ENCODE peak calls at places on chromosomes 1 and 21, in six cellular contexts. One of them, this sample, is unnamed.

GRCh38 chr1:82464362-82464931 is 663.7 kb downstream of the ADGRL2 start:
- DNase-seq in hepatic stellate cell: no peak
- DNase-seq in activated CD8-positive, alpha-beta memory T cell treated with anti-CD3 and anti-CD28 coated beads for 48 hours: no peak
- DNase-seq in HEK293T: peak
- DNase-seq in HFF-Myc: no peak
- DNase-seq in amygdala: no peak
- DNase-seq in this sample: peak

GRCh38 chr1:159940006-159940620 is 5.3 kb downstream of the IGSF9 start:
- DNase-seq in activated CD8-positive, alpha-beta memory T cell treated with anti-CD3 and anti-CD28 coated beads for 48 hours: no peak
- DNase-seq in HFF-Myc: no peak
- DNase-seq in HEK293T: no peak
- DNase-seq in hepatic stellate cell: no peak
- DNase-seq in amygdala: no peak
- DNase-seq in this sample: no peak

GRCh38 chr1:226063362-226064167 is 1.0 kb downstream of the H3-3A start:
- DNase-seq in activated CD8-positive, alpha-beta memory T cell treated with anti-CD3 and anti-CD28 coated beads for 48 hours: peak
- DNase-seq in HEK293T: no peak
- DNase-seq in HFF-Myc: no peak
- DNase-seq in hepatic stellate cell: peak
- DNase-seq in amygdala: no peak
- DNase-seq in this sample: peak

GRCh38 chr1:201126832-201127754 is at the start of gene ASCL5:
- DNase-seq in activated CD8-positive, alpha-beta memory T cell treated with anti-CD3 and anti-CD28 coated beads for 48 hours: no peak
- DNase-seq in HEK293T: no peak
- DNase-seq in amygdala: no peak
- DNase-seq in hepatic stellate cell: peak
- DNase-seq in HFF-Myc: no peak
- DNase-seq in this sample: no peak

GRCh38 chr1:176605151-176605550 is 142.2 kb downstream of the PAPPA2 start:
- DNase-seq in amygdala: no peak
- DNase-seq in hepatic stellate cell: no peak
- DNase-seq in activated CD8-positive, alpha-beta memory T cell treated with anti-CD3 and anti-CD28 coated beads for 48 hours: no peak
- DNase-seq in HEK293T: no peak
- DNase-seq in HFF-Myc: no peak
- DNase-seq in this sample: no peak

GRCh38 chr1:228282329-228283042 is 74.6 kb downstream of the OBSCN start:
- DNase-seq in HEK293T: no peak
- DNase-seq in hepatic stellate cell: no peak
- DNase-seq in HFF-Myc: no peak
- DNase-seq in amygdala: no peak
- DNase-seq in activated CD8-positive, alpha-beta memory T cell treated with anti-CD3 and anti-CD28 coated beads for 48 hours: no peak
- DNase-seq in this sample: no peak

GRCh38 chr1:50820545-50820944 is 139.5 kb downstream of the FAF1 start:
- DNase-seq in HFF-Myc: no peak
- DNase-seq in hepatic stellate cell: no peak
- DNase-seq in activated CD8-positive, alpha-beta memory T cell treated with anti-CD3 and anti-CD28 coated beads for 48 hours: no peak
- DNase-seq in amygdala: no peak
- DNase-seq in HEK293T: no peak
- DNase-seq in this sample: no peak

GRCh38 chr21:46425566-46425965 is 33.1 kb upstream of the DIP2A start:
- DNase-seq in activated CD8-positive, alpha-beta memory T cell treated with anti-CD3 and anti-CD28 coated beads for 48 hours: no peak
- DNase-seq in amygdala: no peak
- DNase-seq in HFF-Myc: no peak
- DNase-seq in hepatic stellate cell: no peak
- DNase-seq in HEK293T: no peak
- DNase-seq in this sample: no peak

GRCh38 chr1:177812144-177812543 is 157.7 kb downstream of the SEC16B start:
- DNase-seq in hepatic stellate cell: no peak
- DNase-seq in amygdala: no peak
- DNase-seq in HFF-Myc: no peak
- DNase-seq in HEK293T: no peak
- DNase-seq in activated CD8-positive, alpha-beta memory T cell treated with anti-CD3 and anti-CD28 coated beads for 48 hours: no peak
- DNase-seq in this sample: no peak

GRCh38 chr1:9449106-9449627 is 90.1 kb upstream of the SLC25A33 start:
- DNase-seq in activated CD8-positive, alpha-beta memory T cell treated with anti-CD3 and anti-CD28 coated beads for 48 hours: no peak
- DNase-seq in HFF-Myc: no peak
- DNase-seq in hepatic stellate cell: peak
- DNase-seq in HEK293T: no peak
- DNase-seq in amygdala: no peak
- DNase-seq in this sample: no peak

GRCh38 chr1:17672226-17672625 is 82.9 kb upstream of the ACTL8 start:
- DNase-seq in hepatic stellate cell: no peak
- DNase-seq in HFF-Myc: no peak
- DNase-seq in HEK293T: no peak
- DNase-seq in amygdala: no peak
- DNase-seq in activated CD8-positive, alpha-beta memory T cell treated with anti-CD3 and anti-CD28 coated beads for 48 hours: no peak
- DNase-seq in this sample: no peak

GRCh38 chr1:176471338-176472121 is 8.6 kb downstream of the PAPPA2 start:
- DNase-seq in activated CD8-positive, alpha-beta memory T cell treated with anti-CD3 and anti-CD28 coated beads for 48 hours: no peak
- DNase-seq in HEK293T: no peak
- DNase-seq in hepatic stellate cell: no peak
- DNase-seq in HFF-Myc: no peak
- DNase-seq in amygdala: no peak
- DNase-seq in this sample: no peak

This sample was measured in T47D.